ENCODE peak calls at places on chromosomes 3 and 15, in six cellular contexts. R, Y, Q, G, E and V are unnamed samples.
A peak's percentile ranks its signal among the peaks of the same experiment; 100 is the strongest.

GRCh38 chr3:141151439-141151838 is 80.2 kb upstream of the PXYLP1 start:
- ATAC-seq in Q (no peak), Y (peak; percentile 75), R (peak; percentile 35), E (no peak), G (no peak), V (no peak)

GRCh38 chr3:9809239-9809614 is 835 bp upstream of the TTLL3 start:
- ATAC-seq in E (peak; percentile 27), G (peak; percentile 4), Y (no peak), R (no peak), Q (peak; percentile 26), V (peak; percentile 13)

GRCh38 chr15:99495430-99496301 is 70.1 kb upstream of the MEF2A start:
- ATAC-seq in E (peak; percentile 18), Y (peak; percentile 42), G (no peak), Q (peak; percentile 75), R (peak; percentile 82), V (no peak)

GRCh38 chr3:42264399-42265058 is 1.5 kb downstream of the CCK start:
- ATAC-seq in E (peak; percentile 80), Y (peak; percentile 53), R (no peak), Q (peak; percentile 69), G (no peak), V (peak; percentile 58)

GRCh38 chr3:87127286-87127685 is 99.8 kb upstream of the CHMP2B start:
- ATAC-seq in G (no peak), R (no peak), Q (no peak), Y (no peak), E (no peak), V (no peak)

GRCh38 chr15:74626752-74627692 is 11.4 kb downstream of the CLK3 start:
- ATAC-seq in E (no peak), Q (peak; percentile 40), G (no peak), Y (no peak), R (no peak), V (no peak)

GRCh38 chr15:69751575-69751974 is 299.0 kb downstream of the RPLP1 start:
- ATAC-seq in Y (no peak), Q (no peak), R (no peak), G (no peak), E (no peak), V (peak; percentile 72)

GRCh38 chr3:105719791-105720190 is 149.0 kb downstream of the CBLB start:
- ATAC-seq in R (no peak), Q (no peak), G (no peak), E (no peak), Y (no peak), V (no peak)

GRCh38 chr3:173173652-173174051 is 32.6 kb upstream of the SPATA16 start:
- ATAC-seq in Q (no peak), E (no peak), R (no peak), G (no peak), Y (no peak), V (no peak)

GRCh38 chr3:85560088-85560790 is 601.5 kb downstream of the CADM2 start:
- ATAC-seq in Q (no peak), E (no peak), Y (peak; percentile 89), R (no peak), G (peak; percentile 84), V (no peak)

GRCh38 chr3:117019082-117019713 is 309.6 kb downstream of the TUSC7 start:
- ATAC-seq in E (peak; percentile 97), G (peak; percentile 85), Y (peak; percentile 82), R (peak; percentile 94), Q (peak; percentile 24), V (peak; percentile 98)

GRCh38 chr3:69115731-69116130 is 6.7 kb downstream of the LMOD3 start:
- ATAC-seq in G (peak; percentile 80), Y (peak; percentile 69), E (no peak), R (peak; percentile 62), Q (no peak), V (no peak)

GRCh38 chr15:99068186-99068585 is 36.7 kb upstream of the SYNM start:
- ATAC-seq in E (peak; percentile 11), Y (no peak), R (no peak), G (no peak), Q (no peak), V (no peak)

GRCh38 chr3:157868168-157868567 is 238.1 kb downstream of the SHOX2 start:
- ATAC-seq in G (no peak), Y (peak; percentile 87), Q (no peak), R (peak; percentile 14), E (no peak), V (peak; percentile 51)

GRCh38 chr3:114310701-114311100 is 16.9 kb downstream of the TIGIT start:
- ATAC-seq in Y (no peak), E (peak; percentile 37), G (no peak), R (no peak), Q (peak; percentile 57), V (no peak)